ENCODE peak calls at places on chromosomes 3 and 15, in eight cellular contexts. B is NB4, U is tibial nerve, G is stomach, T is HCT116, Q is breast epithelium, M is ovary, S is uterus. I is an unnamed sample.

GRCh38 chr3:57753016-57753415 is 3.1 kb upstream of the SLMAP start:
- DNase-seq in T (no peak), S (no peak), U (no peak), M (no peak), B (no peak), Q (no peak), G (no peak), I (no peak)

GRCh38 chr3:64411101-64411500 is 185.8 kb upstream of the PRICKLE2 start:
- DNase-seq in Q (no peak), B (no peak), T (no peak), S (no peak), M (no peak), U (no peak), G (no peak), I (no peak)

GRCh38 chr15:25066708-25067107 is 111.9 kb downstream of the SNRPN start:
- DNase-seq in G (no peak), T (no peak), U (no peak), B (no peak), S (no peak), M (no peak), Q (no peak), I (no peak)

GRCh38 chr15:60091150-60091549 is 87.0 kb downstream of the FOXB1 start:
- DNase-seq in Q (peak), B (no peak), T (no peak), S (no peak), U (peak), G (peak), M (no peak), I (no peak)

GRCh38 chr15:90287096-90287495 is 21.6 kb downstream of the NGRN start:
- DNase-seq in M (no peak), G (no peak), B (no peak), U (no peak), S (no peak), Q (no peak), T (no peak), I (no peak)

GRCh38 chr15:43187544-43188155 is 2.4 kb downstream of the CCNDBP1 start:
- DNase-seq in B (peak), U (no peak), M (no peak), S (no peak), T (peak), G (no peak), Q (no peak), I (peak)

GRCh38 chr3:12716605-12717121 is 42.4 kb downstream of the TMEM40 start:
- DNase-seq in T (no peak), B (no peak), G (no peak), U (no peak), Q (no peak), M (no peak), S (no peak), I (peak)

GRCh38 chr3:65479118-65479517 is 559.6 kb downstream of the MAGI1 start:
- DNase-seq in U (no peak), B (no peak), G (no peak), T (no peak), Q (no peak), S (no peak), M (no peak), I (no peak)

GRCh38 chr3:10975695-10976234 is 16.8 kb upstream of the SLC6A1 start:
- DNase-seq in U (no peak), M (no peak), G (no peak), B (no peak), S (no peak), T (no peak), Q (no peak), I (no peak)

GRCh38 chr3:179179979-179180758 is 32.0 kb downstream of the PIK3CA start:
- DNase-seq in Q (no peak), S (no peak), T (no peak), M (no peak), G (no peak), B (no peak), U (no peak), I (peak)

GRCh38 chr3:12822725-12823373 is 18.5 kb downstream of the RPL32 start:
- DNase-seq in T (peak), G (no peak), B (peak), M (no peak), U (no peak), S (no peak), Q (no peak), I (peak)

GRCh38 chr15:68553994-68554715 is 24.6 kb upstream of the CORO2B start:
- DNase-seq in M (peak), B (peak), U (peak), S (peak), T (peak), Q (peak), G (peak), I (peak)

GRCh38 chr3:141913150-141913811 is 36.8 kb downstream of the ATP1B3 start:
- DNase-seq in B (peak), Q (no peak), M (no peak), T (peak), S (no peak), G (no peak), U (peak), I (peak)

GRCh38 chr15:74333662-74334061 is 33.8 kb downstream of the CYP11A1 start:
- DNase-seq in G (no peak), B (no peak), U (no peak), Q (no peak), S (no peak), T (no peak), M (no peak), I (no peak)

GRCh38 chr3:47612178-47612577 is 33.5 kb upstream of the CSPG5 start:
- DNase-seq in T (no peak), M (no peak), U (no peak), B (no peak), G (no peak), S (no peak), Q (no peak), I (no peak)

GRCh38 chr3:169077394-169077906 is 586.1 kb downstream of the MECOM start:
- DNase-seq in M (no peak), B (no peak), S (no peak), T (no peak), U (no peak), G (no peak), Q (no peak), I (no peak)

GRCh38 chr3:52839268-52839575 is 4.4 kb upstream of the MUSTN1 start:
- DNase-seq in G (no peak), B (no peak), S (no peak), T (no peak), U (no peak), M (no peak), Q (no peak), I (no peak)

GRCh38 chr3:177777699-177778098 is 580.4 kb upstream of the TBL1XR1 start:
- DNase-seq in S (no peak), U (no peak), G (peak), M (peak), B (peak), Q (no peak), T (peak), I (peak)
- TF ChIP-seq POLR2A in S (no peak), U (no peak), G (no peak), M (no peak), B (no peak), Q (no peak), T (no peak), I (no peak)

GRCh38 chr15:51621917-51622268 is 678 bp downstream of the DMXL2 start:
- DNase-seq in T (peak), S (peak), B (peak), G (peak), M (peak), Q (no peak), U (peak), I (peak)

GRCh38 chr15:51623386-51623938 is 891 bp upstream of the DMXL2 start:
- DNase-seq in G (no peak), U (peak), T (no peak), M (no peak), S (peak), Q (no peak), B (peak), I (peak)

GRCh38 chr15:51621155-51621554 is 1.4 kb downstream of the DMXL2 start:
- DNase-seq in T (no peak), G (no peak), Q (no peak), S (no peak), U (no peak), B (no peak), M (no peak), I (no peak)

GRCh38 chr15:51624022-51624421 is 1.5 kb upstream of the DMXL2 start:
- DNase-seq in Q (no peak), S (no peak), M (no peak), T (no peak), B (no peak), G (no peak), U (no peak), I (no peak)

DNA sequence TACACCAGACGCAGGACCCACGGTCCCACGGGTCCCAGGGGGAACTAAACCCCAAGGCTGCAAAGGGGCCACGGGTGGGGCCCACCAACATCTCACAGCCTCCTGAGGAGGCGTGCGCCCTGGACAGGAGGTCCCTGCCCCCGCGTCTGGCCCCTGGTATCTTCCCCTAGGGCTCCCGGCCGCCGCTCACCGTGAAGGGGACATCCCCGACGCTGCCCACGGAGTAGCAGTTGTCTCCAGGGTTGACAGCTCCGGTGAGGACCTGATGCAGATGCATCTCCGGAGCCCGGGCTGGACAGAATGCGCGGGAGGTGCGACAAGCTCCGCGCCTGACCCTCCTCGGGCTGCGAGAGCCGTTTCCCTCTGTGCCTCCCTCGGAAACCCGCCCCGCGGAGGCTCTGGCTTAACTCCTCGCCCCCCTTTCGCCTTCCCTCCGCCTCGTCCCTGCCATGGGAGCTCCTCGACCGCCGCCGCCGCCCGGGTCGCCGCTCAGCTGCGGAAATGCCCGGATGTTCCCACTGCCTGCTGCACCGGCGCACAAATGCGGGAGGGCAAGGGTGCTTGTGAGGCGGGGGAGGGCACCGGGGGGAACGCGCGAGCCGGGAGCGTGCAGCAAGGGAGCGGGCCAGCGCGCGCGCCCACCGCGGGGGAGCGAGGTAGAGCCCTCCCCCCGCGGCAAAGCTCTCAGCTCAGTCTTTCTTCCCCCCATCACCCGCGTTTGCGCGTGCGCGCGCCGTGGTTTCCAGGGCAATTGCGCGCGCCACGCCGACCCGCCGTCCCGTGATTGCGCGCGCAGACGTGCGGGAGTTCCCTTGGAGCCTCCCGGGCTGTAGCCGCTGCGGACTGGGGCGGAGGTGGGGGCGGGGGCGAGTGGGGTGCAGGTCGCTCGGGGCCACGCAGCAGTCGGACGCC is at the start of gene DMXL2:
- DNase-seq in M (peak), T (peak), B (peak), S (peak), Q (peak), U (peak), G (peak), I (peak)
- TF ChIP-seq POLR2A in M (no peak), T (no peak), B (peak), S (peak), Q (no peak), U (peak), G (no peak), I (no peak)

GRCh38 chr3:187368251-187368733 is at the start of gene RTP4:
- DNase-seq in B (peak), Q (no peak), G (no peak), M (peak), T (no peak), U (peak), S (peak), I (peak)
- TF ChIP-seq POLR2A in B (no peak), Q (no peak), G (no peak), M (no peak), T (no peak), U (no peak), S (no peak), I (no peak)

GRCh38 chr15:75348563-75349350 is 1.9 kb downstream of the NEIL1 start:
- DNase-seq in T (no peak), U (no peak), Q (no peak), M (peak), S (no peak), B (no peak), G (peak), I (no peak)
- TF ChIP-seq POLR2A in T (no peak), U (no peak), Q (no peak), M (no peak), S (no peak), B (no peak), G (no peak), I (no peak)

DNA sequence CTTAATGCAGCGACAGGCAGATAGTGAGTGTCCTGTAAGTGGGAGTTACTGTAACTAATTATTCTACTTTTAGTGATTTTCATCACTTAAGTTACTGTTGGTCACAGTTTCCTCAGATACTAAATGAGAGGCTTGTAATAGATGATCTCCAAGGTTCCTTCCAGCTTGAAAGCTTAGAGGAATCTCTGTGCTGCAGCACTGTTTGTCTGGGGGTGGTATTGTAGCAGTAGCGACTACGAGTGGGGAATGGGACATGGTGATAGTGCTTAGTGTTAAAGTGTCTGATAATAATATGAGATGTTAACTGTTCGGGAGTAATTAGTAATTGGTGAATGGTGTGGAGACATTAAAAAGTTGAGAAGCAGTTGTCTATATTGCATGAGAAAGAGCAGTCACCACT is 12.4 kb downstream of the PPP4R2 start:
- DNase-seq in T (no peak), B (no peak), G (no peak), U (no peak), Q (no peak), M (no peak), S (no peak), I (peak)
- TF ChIP-seq POLR2A in T (no peak), B (no peak), G (no peak), U (no peak), Q (no peak), M (no peak), S (no peak), I (no peak)

GRCh38 chr3:167733961-167734497 is 663 bp downstream of the PDCD10 start:
- DNase-seq in G (no peak), B (no peak), S (no peak), Q (no peak), M (no peak), U (no peak), T (no peak), I (peak)
- TF ChIP-seq POLR2A in G (no peak), B (no peak), S (no peak), Q (no peak), M (no peak), U (no peak), T (no peak), I (no peak)

DNA sequence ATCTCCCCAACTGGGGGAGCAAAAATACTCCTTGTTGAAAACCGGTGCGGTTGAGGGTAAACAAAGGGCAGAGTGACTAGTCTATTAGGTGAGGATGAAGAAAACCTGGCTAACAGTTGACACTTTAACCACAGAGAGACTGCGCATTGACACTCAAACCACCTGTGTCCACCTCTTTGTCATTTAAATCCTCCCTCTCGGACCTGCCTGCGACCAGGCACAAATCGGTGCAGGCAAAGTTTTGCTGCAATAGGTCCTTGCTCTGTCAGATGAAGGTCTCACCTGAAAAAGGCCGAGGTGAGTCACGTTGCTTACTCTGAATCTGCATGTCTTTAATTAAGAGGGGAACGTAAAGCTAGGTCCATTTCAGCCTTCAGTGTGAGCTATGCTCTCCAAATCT is 494.1 kb upstream of the DPPA4 start:
- DNase-seq in T (no peak), G (no peak), S (no peak), Q (no peak), M (no peak), B (no peak), U (no peak), I (no peak)
- TF ChIP-seq POLR2A in T (no peak), G (no peak), S (no peak), Q (no peak), M (no peak), B (no peak), U (no peak), I (no peak)

I was measured in erythroblast.